ENCODE peak calls at places on chromosome 2, in nine cellular contexts. W is GM19239; U is pulmonary artery endothelial cell; Q is midbrain; E is GM12865; S is stimulated activated CD4-positive, alpha-beta T cell treated with anti-CD3 and anti-CD28 coated beads, TNF-alpha, amount 100 ng/mL, for 24 hours; J is H4; O is CD4-positive, alpha-beta memory T cell; C is NCI-H774. H is an unnamed sample.

GRCh38 chr2:109184368-109184767 is 55.4 kb downstream of the SH3RF3 start:
- DNase-seq in O (no peak), S (no peak), W (no peak), C (no peak), J (no peak), E (no peak), Q (no peak), U (no peak), H (no peak)

GRCh38 chr2:8500124-8501054 is 181.5 kb upstream of the ID2 start:
- DNase-seq in O (no peak), S (no peak), E (no peak), J (no peak), U (no peak), W (no peak), C (peak), Q (no peak), H (no peak)

GRCh38 chr2:220434365-220434764 is 806.9 kb downstream of the SLC4A3 start:
- DNase-seq in O (no peak), S (no peak), J (peak), Q (no peak), C (no peak), E (no peak), U (no peak), W (no peak), H (no peak)

GRCh38 chr2:141824790-141825189 is 306.0 kb downstream of the LRP1B start:
- DNase-seq in O (no peak), S (no peak), E (no peak), Q (no peak), W (no peak), C (no peak), J (no peak), U (no peak), H (no peak)

GRCh38 chr2:98282109-98282508 is 64.1 kb upstream of the CNGA3 start:
- DNase-seq in Q (no peak), E (no peak), J (no peak), O (no peak), C (no peak), U (no peak), S (no peak), W (no peak), H (no peak)

GRCh38 chr2:142217804-142218203 is 87.0 kb upstream of the LRP1B start:
- DNase-seq in E (no peak), S (no peak), C (no peak), J (no peak), W (no peak), Q (no peak), U (no peak), O (no peak), H (no peak)

GRCh38 chr2:26346454-26347053 is at the start of gene ADGRF3:
- DNase-seq in C (peak), W (peak), S (peak), J (peak), U (no peak), E (peak), O (peak), Q (peak), H (peak)

GRCh38 chr2:149160701-149161217 is 122.3 kb downstream of the LYPD6B start:
- DNase-seq in S (no peak), U (no peak), E (peak), O (peak), W (peak), C (no peak), J (no peak), Q (no peak), H (peak)

GRCh38 chr2:64017811-64018714 is 1.2 kb downstream of the VPS54 start:
- DNase-seq in S (no peak), C (peak), E (peak), U (no peak), Q (peak), O (no peak), W (no peak), J (no peak), H (peak)

GRCh38 chr2:176161817-176162626 is 4.9 kb downstream of the HOXD3 start:
- DNase-seq in C (no peak), Q (no peak), S (no peak), E (no peak), J (no peak), W (no peak), O (no peak), U (no peak), H (no peak)

GRCh38 chr2:230691005-230691647 is 21.5 kb upstream of the CAB39 start:
- DNase-seq in U (no peak), O (no peak), W (no peak), C (no peak), E (no peak), S (no peak), J (peak), Q (no peak), H (no peak)

GRCh38 chr2:202249864-202250263 is 11.5 kb upstream of the SUMO1 start:
- DNase-seq in C (no peak), J (no peak), E (no peak), U (no peak), Q (no peak), W (no peak), O (no peak), S (no peak), H (no peak)

GRCh38 chr2:45008296-45009129 is 739 bp downstream of the SIX2 start:
- DNase-seq in Q (no peak), S (no peak), O (no peak), E (peak), U (no peak), J (no peak), W (no peak), C (no peak), H (no peak)